ENCODE peak calls at places on chromosomes 16 and 17, in eight cellular contexts. One of them, this sample, is unnamed.

GRCh38 chr17:74801896-74802295 is 25.8 kb upstream of the NAT9 start:
- DNase-seq in neural progenitor cell: no peak
- DNase-seq in Panc1: no peak
- DNase-seq in mesothelial cell of epicardium: no peak
- DNase-seq in astrocyte of the spinal cord: no peak
- DNase-seq in left ventricle myocardium inferior: no peak
- DNase-seq in spleen: no peak
- DNase-seq in nephron progenitor cell: no peak
- DNase-seq in this sample: no peak

GRCh38 chr16:26273607-26274006 is 581.8 kb downstream of the HS3ST4 start:
- DNase-seq in spleen: no peak
- DNase-seq in Panc1: no peak
- DNase-seq in astrocyte of the spinal cord: no peak
- DNase-seq in nephron progenitor cell: no peak
- DNase-seq in neural progenitor cell: no peak
- DNase-seq in mesothelial cell of epicardium: no peak
- DNase-seq in left ventricle myocardium inferior: no peak
- DNase-seq in this sample: no peak

GRCh38 chr16:19153876-19154275 is 14.2 kb upstream of the SYT17 start:
- DNase-seq in Panc1: no peak
- DNase-seq in spleen: no peak
- DNase-seq in neural progenitor cell: no peak
- DNase-seq in left ventricle myocardium inferior: no peak
- DNase-seq in nephron progenitor cell: no peak
- DNase-seq in astrocyte of the spinal cord: no peak
- DNase-seq in mesothelial cell of epicardium: no peak
- DNase-seq in this sample: no peak

GRCh38 chr16:75566040-75566888 is at the start of gene GABARAPL2:
- DNase-seq in astrocyte of the spinal cord: peak
- DNase-seq in left ventricle myocardium inferior: peak
- DNase-seq in Panc1: no peak
- DNase-seq in spleen: peak
- DNase-seq in neural progenitor cell: peak
- DNase-seq in nephron progenitor cell: peak
- DNase-seq in mesothelial cell of epicardium: peak
- DNase-seq in this sample: peak

GRCh38 chr17:28957277-28957991 is 6.1 kb upstream of the PHF12 start:
- DNase-seq in spleen: no peak
- DNase-seq in astrocyte of the spinal cord: no peak
- DNase-seq in left ventricle myocardium inferior: no peak
- DNase-seq in neural progenitor cell: no peak
- DNase-seq in nephron progenitor cell: no peak
- DNase-seq in mesothelial cell of epicardium: no peak
- DNase-seq in Panc1: no peak
- DNase-seq in this sample: no peak

GRCh38 chr16:70767377-70768204 is 33.4 kb downstream of the VAC14 start:
- DNase-seq in neural progenitor cell: no peak
- DNase-seq in mesothelial cell of epicardium: no peak
- DNase-seq in astrocyte of the spinal cord: no peak
- DNase-seq in spleen: no peak
- DNase-seq in left ventricle myocardium inferior: no peak
- DNase-seq in nephron progenitor cell: no peak
- DNase-seq in Panc1: no peak
- DNase-seq in this sample: no peak

GRCh38 chr17:83185023-83186002 is 105.9 kb downstream of the METRNL start:
- DNase-seq in left ventricle myocardium inferior: no peak
- DNase-seq in Panc1: no peak
- DNase-seq in spleen: no peak
- DNase-seq in nephron progenitor cell: no peak
- DNase-seq in neural progenitor cell: no peak
- DNase-seq in astrocyte of the spinal cord: no peak
- DNase-seq in mesothelial cell of epicardium: peak
- DNase-seq in this sample: no peak

GRCh38 chr17:62206550-62206949 is 141.5 kb upstream of the MED13 start:
- DNase-seq in neural progenitor cell: no peak
- DNase-seq in spleen: no peak
- DNase-seq in mesothelial cell of epicardium: no peak
- DNase-seq in Panc1: no peak
- DNase-seq in left ventricle myocardium inferior: no peak
- DNase-seq in nephron progenitor cell: no peak
- DNase-seq in astrocyte of the spinal cord: no peak
- DNase-seq in this sample: no peak

GRCh38 chr16:75189638-75190245 is 17.2 kb downstream of the CTRB2 start:
- DNase-seq in neural progenitor cell: no peak
- DNase-seq in left ventricle myocardium inferior: no peak
- DNase-seq in nephron progenitor cell: no peak
- DNase-seq in astrocyte of the spinal cord: no peak
- DNase-seq in spleen: no peak
- DNase-seq in mesothelial cell of epicardium: no peak
- DNase-seq in Panc1: no peak
- DNase-seq in this sample: no peak

GRCh38 chr17:9658593-9659211 is 13.4 kb downstream of the USP43 start:
- DNase-seq in nephron progenitor cell: no peak
- DNase-seq in left ventricle myocardium inferior: no peak
- DNase-seq in neural progenitor cell: no peak
- DNase-seq in mesothelial cell of epicardium: no peak
- DNase-seq in astrocyte of the spinal cord: peak
- DNase-seq in spleen: no peak
- DNase-seq in Panc1: no peak
- DNase-seq in this sample: no peak

GRCh38 chr16:19223235-19223847 is 55.3 kb downstream of the SYT17 start:
- DNase-seq in mesothelial cell of epicardium: no peak
- DNase-seq in nephron progenitor cell: peak
- DNase-seq in spleen: no peak
- DNase-seq in Panc1: peak
- DNase-seq in astrocyte of the spinal cord: no peak
- DNase-seq in neural progenitor cell: peak
- DNase-seq in left ventricle myocardium inferior: no peak
- DNase-seq in this sample: peak

GRCh38 chr17:82808921-82809905 is 30.6 kb downstream of the ZNF750 start:
- DNase-seq in mesothelial cell of epicardium: no peak
- DNase-seq in nephron progenitor cell: no peak
- DNase-seq in neural progenitor cell: no peak
- DNase-seq in spleen: no peak
- DNase-seq in Panc1: no peak
- DNase-seq in left ventricle myocardium inferior: no peak
- DNase-seq in astrocyte of the spinal cord: peak
- DNase-seq in this sample: no peak

GRCh38 chr16:84729716-84730320 is 30.0 kb downstream of the USP10 start:
- DNase-seq in Panc1: no peak
- DNase-seq in left ventricle myocardium inferior: no peak
- DNase-seq in nephron progenitor cell: no peak
- DNase-seq in mesothelial cell of epicardium: no peak
- DNase-seq in spleen: no peak
- DNase-seq in astrocyte of the spinal cord: no peak
- DNase-seq in neural progenitor cell: no peak
- DNase-seq in this sample: no peak

GRCh38 chr16:86355951-86356350 is 154.4 kb upstream of the FOXF1 start:
- DNase-seq in Panc1: no peak
- DNase-seq in astrocyte of the spinal cord: no peak
- DNase-seq in mesothelial cell of epicardium: no peak
- DNase-seq in nephron progenitor cell: no peak
- DNase-seq in neural progenitor cell: no peak
- DNase-seq in left ventricle myocardium inferior: no peak
- DNase-seq in spleen: no peak
- DNase-seq in this sample: no peak

GRCh38 chr16:969508-970378 is 1.0 kb downstream of the LMF1 start:
- DNase-seq in nephron progenitor cell: peak
- DNase-seq in spleen: no peak
- DNase-seq in astrocyte of the spinal cord: no peak
- DNase-seq in left ventricle myocardium inferior: peak
- DNase-seq in Panc1: no peak
- DNase-seq in mesothelial cell of epicardium: peak
- DNase-seq in neural progenitor cell: no peak
- DNase-seq in this sample: peak

GRCh38 chr16:17548825-17549224 is 78.1 kb upstream of the XYLT1 start:
- DNase-seq in nephron progenitor cell: no peak
- DNase-seq in Panc1: no peak
- DNase-seq in neural progenitor cell: no peak
- DNase-seq in spleen: no peak
- DNase-seq in left ventricle myocardium inferior: no peak
- DNase-seq in astrocyte of the spinal cord: no peak
- DNase-seq in mesothelial cell of epicardium: no peak
- DNase-seq in this sample: no peak

GRCh38 chr16:81632392-81633146 is 146.5 kb upstream of the PLCG2 start:
- DNase-seq in astrocyte of the spinal cord: peak
- DNase-seq in nephron progenitor cell: no peak
- DNase-seq in Panc1: no peak
- DNase-seq in spleen: peak
- DNase-seq in neural progenitor cell: no peak
- DNase-seq in left ventricle myocardium inferior: no peak
- DNase-seq in mesothelial cell of epicardium: no peak
- DNase-seq in this sample: peak

GRCh38 chr16:89257281-89257731 is 39.8 kb downstream of the ZNF778 start:
- DNase-seq in Panc1: no peak
- DNase-seq in nephron progenitor cell: no peak
- DNase-seq in left ventricle myocardium inferior: no peak
- DNase-seq in mesothelial cell of epicardium: no peak
- DNase-seq in astrocyte of the spinal cord: no peak
- DNase-seq in neural progenitor cell: peak
- DNase-seq in spleen: no peak
- DNase-seq in this sample: no peak

GRCh38 chr16:89253548-89254287 is 36.2 kb downstream of the ZNF778 start:
- DNase-seq in nephron progenitor cell: no peak
- DNase-seq in mesothelial cell of epicardium: no peak
- DNase-seq in neural progenitor cell: no peak
- DNase-seq in left ventricle myocardium inferior: no peak
- DNase-seq in astrocyte of the spinal cord: no peak
- DNase-seq in Panc1: no peak
- DNase-seq in spleen: no peak
- DNase-seq in this sample: no peak

GRCh38 chr16:89261691-89262563 is 44.4 kb downstream of the ZNF778 start:
- DNase-seq in neural progenitor cell: no peak
- DNase-seq in left ventricle myocardium inferior: no peak
- DNase-seq in nephron progenitor cell: no peak
- DNase-seq in mesothelial cell of epicardium: no peak
- DNase-seq in astrocyte of the spinal cord: no peak
- DNase-seq in spleen: peak
- DNase-seq in Panc1: no peak
- DNase-seq in this sample: no peak

GRCh38 chr16:89256651-89257254 is 39.2 kb downstream of the ZNF778 start:
- DNase-seq in astrocyte of the spinal cord: peak
- DNase-seq in mesothelial cell of epicardium: no peak
- DNase-seq in spleen: peak
- DNase-seq in left ventricle myocardium inferior: peak
- DNase-seq in neural progenitor cell: peak
- DNase-seq in nephron progenitor cell: no peak
- DNase-seq in Panc1: no peak
- DNase-seq in this sample: peak

GRCh38 chr16:89257757-89258465 is 40.4 kb downstream of the ZNF778 start:
- DNase-seq in mesothelial cell of epicardium: no peak
- DNase-seq in astrocyte of the spinal cord: no peak
- DNase-seq in left ventricle myocardium inferior: no peak
- DNase-seq in Panc1: no peak
- DNase-seq in spleen: no peak
- DNase-seq in nephron progenitor cell: no peak
- DNase-seq in neural progenitor cell: no peak
- DNase-seq in this sample: no peak
- TF ChIP-seq CTCF in mesothelial cell of epicardium: no peak
- TF ChIP-seq CTCF in astrocyte of the spinal cord: no peak
- TF ChIP-seq CTCF in left ventricle myocardium inferior: no peak
- TF ChIP-seq CTCF in Panc1: no peak
- TF ChIP-seq CTCF in spleen: no peak
- TF ChIP-seq CTCF in nephron progenitor cell: no peak
- TF ChIP-seq CTCF in neural progenitor cell: no peak
- TF ChIP-seq CTCF in this sample: no peak

DNA sequence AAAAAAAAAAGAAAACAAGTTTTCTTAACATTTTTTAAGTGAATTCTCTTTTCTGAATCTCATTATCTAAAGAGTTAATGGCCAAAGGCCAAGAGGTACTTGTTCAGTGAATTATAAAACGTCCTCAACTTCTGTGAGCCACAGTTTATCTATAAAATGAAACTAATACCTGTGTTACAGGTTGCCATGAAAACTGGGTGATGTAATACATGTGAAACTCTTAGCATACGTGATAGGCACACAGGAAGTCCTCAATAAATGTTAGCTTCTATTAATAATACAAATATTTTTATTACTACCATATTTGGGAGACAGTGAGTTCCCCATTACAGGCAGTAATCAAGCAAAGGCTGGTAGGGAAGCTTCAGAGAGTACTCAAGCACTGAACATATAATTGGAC is 13.5 kb upstream of the INPP5K start:
- DNase-seq in left ventricle myocardium inferior: no peak
- DNase-seq in spleen: no peak
- DNase-seq in neural progenitor cell: no peak
- DNase-seq in Panc1: no peak
- DNase-seq in nephron progenitor cell: no peak
- DNase-seq in mesothelial cell of epicardium: no peak
- DNase-seq in astrocyte of the spinal cord: no peak
- DNase-seq in this sample: no peak
- TF ChIP-seq CTCF in left ventricle myocardium inferior: no peak
- TF ChIP-seq CTCF in spleen: no peak
- TF ChIP-seq CTCF in neural progenitor cell: no peak
- TF ChIP-seq CTCF in Panc1: no peak
- TF ChIP-seq CTCF in nephron progenitor cell: no peak
- TF ChIP-seq CTCF in mesothelial cell of epicardium: no peak
- TF ChIP-seq CTCF in astrocyte of the spinal cord: no peak
- TF ChIP-seq CTCF in this sample: no peak

GRCh38 chr17:57521606-57522435 is 223.3 kb downstream of the CCDC182 start:
- DNase-seq in Panc1: no peak
- DNase-seq in neural progenitor cell: no peak
- DNase-seq in spleen: no peak
- DNase-seq in left ventricle myocardium inferior: no peak
- DNase-seq in astrocyte of the spinal cord: no peak
- DNase-seq in mesothelial cell of epicardium: no peak
- DNase-seq in nephron progenitor cell: no peak
- DNase-seq in this sample: no peak
- TF ChIP-seq CTCF in Panc1: no peak
- TF ChIP-seq CTCF in neural progenitor cell: no peak
- TF ChIP-seq CTCF in spleen: no peak
- TF ChIP-seq CTCF in left ventricle myocardium inferior: no peak
- TF ChIP-seq CTCF in astrocyte of the spinal cord: no peak
- TF ChIP-seq CTCF in mesothelial cell of epicardium: no peak
- TF ChIP-seq CTCF in nephron progenitor cell: no peak
- TF ChIP-seq CTCF in this sample: no peak

DNA sequence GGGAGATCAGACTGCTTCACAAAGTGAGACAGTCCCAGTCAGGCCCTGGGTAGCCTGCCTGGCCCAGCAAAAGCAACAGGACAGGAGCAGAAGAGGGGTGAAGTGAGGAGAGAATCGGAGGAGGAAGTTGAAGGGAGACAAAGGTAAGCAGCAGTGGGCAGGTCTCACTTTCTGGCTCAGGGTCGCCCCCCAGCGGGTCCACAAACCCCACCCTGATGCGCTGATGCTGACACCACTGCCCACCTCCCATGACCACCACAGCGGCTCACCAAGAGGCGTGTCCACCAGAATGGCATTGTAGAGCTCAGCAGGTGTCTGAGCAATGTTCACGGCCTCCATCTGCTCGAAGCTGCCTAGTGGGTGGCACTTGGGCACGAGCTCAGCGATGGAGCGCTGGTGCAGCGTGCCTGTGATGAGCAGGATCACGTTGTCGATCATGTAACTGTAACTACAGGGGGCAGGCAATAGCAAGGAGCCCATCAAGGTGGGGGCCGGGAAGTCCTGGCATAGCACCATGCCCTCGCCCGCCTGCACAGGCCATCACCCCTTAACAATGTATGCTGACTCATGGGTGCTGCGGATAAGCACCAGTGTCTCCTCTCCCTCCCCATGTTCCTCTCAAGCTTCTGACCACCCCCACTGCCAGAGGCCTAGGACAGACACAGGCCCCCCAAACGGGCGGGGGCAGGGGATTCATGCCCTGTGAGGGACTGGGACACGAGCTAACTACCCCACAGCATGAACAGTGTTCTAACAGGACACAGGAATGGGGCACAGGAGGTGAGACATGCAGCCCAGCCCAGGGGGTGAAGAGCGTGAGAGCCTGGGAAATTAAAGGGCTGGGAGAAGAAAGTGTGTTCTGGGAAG is 13.6 kb downstream of the HSD11B2 start:
- DNase-seq in Panc1: no peak
- DNase-seq in neural progenitor cell: no peak
- DNase-seq in spleen: no peak
- DNase-seq in astrocyte of the spinal cord: no peak
- DNase-seq in left ventricle myocardium inferior: no peak
- DNase-seq in mesothelial cell of epicardium: no peak
- DNase-seq in nephron progenitor cell: no peak
- DNase-seq in this sample: no peak
- TF ChIP-seq CTCF in Panc1: no peak
- TF ChIP-seq CTCF in neural progenitor cell: peak
- TF ChIP-seq CTCF in spleen: no peak
- TF ChIP-seq CTCF in astrocyte of the spinal cord: no peak
- TF ChIP-seq CTCF in left ventricle myocardium inferior: no peak
- TF ChIP-seq CTCF in mesothelial cell of epicardium: no peak
- TF ChIP-seq CTCF in nephron progenitor cell: no peak
- TF ChIP-seq CTCF in this sample: no peak